ENCODE peak calls at places on chromosomes 5 and 9, in ten cellular contexts. F, V, Y, P, M, N, A, D, G and U are unnamed samples. For H3K4me1, the result is how much of the 10 kb centered on the place peaks cover.

GRCh38 chr5:179678238-179679013 is 2.4 kb downstream of the CBY3 start:
- DNase-seq in F (peak), N (peak), Y (peak), V (peak), D (peak), A (peak), G (peak), M (peak), P (peak), U (peak)

GRCh38 chr9:76593011-76593347 is 134.0 kb downstream of the GCNT1 start:
- DNase-seq in N (no peak), V (no peak), P (no peak), Y (no peak), A (no peak), D (no peak), G (no peak), F (no peak), M (no peak), U (no peak)

GRCh38 chr5:12274236-12274635 is 370.0 kb upstream of the CTNND2 start:
- DNase-seq in N (no peak), V (no peak), P (no peak), M (no peak), F (no peak), A (no peak), G (no peak), Y (no peak), D (no peak), U (no peak)

GRCh38 chr5:15560421-15560820 is 60.4 kb downstream of the FBXL7 start:
- DNase-seq in V (no peak), Y (no peak), D (no peak), P (no peak), F (no peak), G (no peak), M (no peak), N (no peak), A (no peak), U (no peak)

GRCh38 chr9:4489562-4489918 is 728 bp upstream of the SLC1A1 start:
- DNase-seq in G (no peak), P (peak), F (no peak), N (no peak), A (peak), V (peak), Y (no peak), M (peak), D (no peak), U (peak)

GRCh38 chr9:124527781-124528180 is 20.6 kb upstream of the NR5A1 start:
- DNase-seq in N (no peak), F (no peak), M (no peak), Y (peak), V (no peak), A (peak), D (no peak), P (no peak), G (peak), U (no peak)

GRCh38 chr9:113621309-113621791 is 157.8 kb downstream of the RGS3 start:
- DNase-seq in Y (peak), G (peak), V (peak), P (peak), M (peak), F (peak), D (no peak), A (peak), N (no peak), U (peak)

GRCh38 chr5:1737790-1738405 is 61.7 kb downstream of the MRPL36 start:
- DNase-seq in D (no peak), F (no peak), G (no peak), P (no peak), M (peak), N (no peak), V (no peak), A (peak), Y (peak), U (no peak)

GRCh38 chr5:50807661-50808060 is 141.2 kb downstream of the PARP8 start:
- DNase-seq in G (peak), D (no peak), F (no peak), Y (peak), P (no peak), N (no peak), M (no peak), A (no peak), V (no peak), U (no peak)

GRCh38 chr5:96242536-96242935 is 190.5 kb downstream of the PCSK1 start:
- DNase-seq in A (peak), D (no peak), V (no peak), Y (peak), F (no peak), M (no peak), G (no peak), P (no peak), N (no peak), U (no peak)

GRCh38 chr5:168885324-168886120 is 306.4 kb upstream of the PANK3 start:
- DNase-seq in N (no peak), V (peak), M (no peak), G (no peak), Y (no peak), P (no peak), D (no peak), F (no peak), A (peak), U (no peak)

GRCh38 chr9:114266969-114267368 is 55.9 kb upstream of the ORM1 start:
- DNase-seq in N (no peak), V (no peak), Y (peak), A (peak), P (no peak), M (no peak), D (no peak), G (peak), F (no peak), U (no peak)

GRCh38 chr5:37665272-37665671 is 174.6 kb downstream of the GDNF start:
- DNase-seq in P (no peak), M (no peak), A (no peak), G (peak), D (no peak), F (no peak), N (no peak), V (no peak), Y (peak), U (no peak)

GRCh38 chr5:37663538-37663937 is 176.3 kb downstream of the GDNF start:
- DNase-seq in N (no peak), F (no peak), D (no peak), M (no peak), V (no peak), Y (no peak), A (no peak), G (no peak), P (no peak), U (no peak)

GRCh38 chr5:37662789-37663475 is 176.9 kb downstream of the GDNF start:
- DNase-seq in M (no peak), G (no peak), Y (no peak), P (no peak), F (no peak), V (no peak), D (no peak), A (peak), N (no peak), U (no peak)

GRCh38 chr5:37665889-37666288 is 174.0 kb downstream of the GDNF start:
- DNase-seq in P (no peak), Y (no peak), N (peak), D (no peak), F (peak), G (peak), M (peak), V (peak), A (no peak), U (peak)

DNA sequence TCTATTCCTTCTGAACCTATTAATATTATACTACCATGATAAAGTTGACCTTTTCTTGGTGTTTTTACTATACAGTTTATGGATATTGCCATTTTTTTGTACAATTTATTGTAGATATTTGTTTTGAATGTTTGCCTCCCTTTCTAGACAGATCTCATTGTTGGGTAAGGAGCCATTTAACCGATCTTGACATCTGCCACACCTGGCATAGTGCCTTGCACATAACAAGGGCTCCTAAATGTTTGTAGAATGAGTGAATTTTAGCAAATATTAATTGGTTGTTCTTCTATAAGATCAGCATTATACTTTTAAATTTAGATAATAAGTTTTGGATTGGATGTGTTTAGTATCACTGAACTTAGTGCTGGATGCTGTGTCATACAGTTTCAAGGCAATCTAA is 175.3 kb downstream of the GDNF start:
- DNase-seq in P (no peak), M (no peak), D (no peak), Y (no peak), F (no peak), G (no peak), N (no peak), A (no peak), V (no peak), U (no peak)
- H3K4me3 ChIP-seq in P (no peak), M (no peak), D (no peak), Y (no peak), F (no peak), G (no peak), N (no peak), A (no peak), V (no peak), U (no peak)

GRCh38 chr9:726005-726404 is 115.5 kb upstream of the DMRT1 start:
- DNase-seq in P (no peak), F (no peak), A (no peak), M (no peak), G (no peak), V (no peak), Y (no peak), N (no peak), D (no peak), U (no peak)
- H3K27ac ChIP-seq in P (no peak), F (no peak), A (no peak), M (peak), G (no peak), V (no peak), Y (no peak), N (no peak), D (no peak), U (peak)

GRCh38 chr5:130323804-130324454 is 419.7 kb downstream of the CHSY3 start:
- DNase-seq in G (peak), V (no peak), D (no peak), Y (no peak), F (no peak), M (no peak), N (no peak), P (no peak), A (no peak), U (no peak)
- H3K4me1 ChIP-seq in G (under half), V (under half), D (under half), Y (under half), F (under half), M (under half), N (under half), P (under half), A (under half), U (under half)

DNA sequence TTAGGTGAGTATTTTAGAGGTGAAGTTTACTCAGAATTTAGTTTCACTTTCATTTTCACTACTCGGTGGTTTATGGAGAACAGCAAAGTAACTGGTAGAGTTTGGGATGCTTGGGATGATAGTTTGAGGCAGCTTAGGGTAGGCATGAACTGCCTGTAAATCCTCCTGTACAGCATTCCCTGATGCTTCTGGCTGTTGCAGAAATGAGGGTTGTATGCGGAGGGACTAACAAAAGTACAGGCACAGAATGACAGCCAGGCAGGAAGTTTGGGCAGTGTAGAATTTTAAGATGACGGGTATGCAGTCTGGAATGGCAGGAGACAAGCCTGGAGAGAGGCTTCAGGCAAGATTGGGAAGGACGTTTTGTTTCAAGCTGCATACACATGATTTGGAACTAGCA is 48.0 kb upstream of the FAM120AOS start:
- DNase-seq in Y (no peak), G (peak), A (peak), D (no peak), M (no peak), F (no peak), N (no peak), V (no peak), P (no peak), U (no peak)
- H3K4me3 ChIP-seq in Y (peak), G (no peak), A (peak), D (no peak), M (no peak), F (peak), N (no peak), V (peak), P (peak), U (no peak)

GRCh38 chr5:163508753-163509152 is 3.3 kb downstream of the MAT2B start:
- DNase-seq in A (no peak), Y (no peak), F (no peak), V (no peak), P (no peak), D (no peak), G (no peak), M (no peak), N (no peak), U (no peak)
- H3K27ac ChIP-seq in A (peak), Y (peak), F (peak), V (no peak), P (no peak), D (no peak), G (peak), M (peak), N (no peak), U (peak)